ENCODE peak calls at places on chromosomes 4 and X, in five cellular contexts. I is A172; M is anterior cingulate cortex; N is activated CD8-positive, alpha-beta memory T cell treated with anti-CD3 and anti-CD28 coated beads, Interleukin-2, amount 50 U/mL, for 48 hours; Y is activated CD4-positive, alpha-beta T cell treated with anti-CD3 and anti-CD28 coated beads, Interleukin-2, amount 10 ng/mL, durations not matched to agents 7 days and 5 days. B is an unnamed sample.

GRCh38 chrX:50941638-50942037 is 31.1 kb downstream of the BMP15 start:
- DNase-seq in I (no peak), M (no peak), N (peak; percentile 40), Y (peak; percentile 5), B (no peak)

GRCh38 chr4:656651-657337 is 17.3 kb downstream of the ATP5ME start:
- DNase-seq in I (no peak), M (no peak), N (no peak), Y (no peak), B (no peak)

GRCh38 chr4:7738458-7739076 is 201.1 kb downstream of the AFAP1 start:
- DNase-seq in I (no peak), M (no peak), N (no peak), Y (no peak), B (no peak)

GRCh38 chr4:15420642-15421041 is 7.2 kb upstream of the C1QTNF7 start:
- DNase-seq in I (peak; percentile 8), M (peak; percentile 41), N (no peak), Y (no peak), B (no peak)

GRCh38 chr4:2996437-2996836 is 33.1 kb downstream of the GRK4 start:
- DNase-seq in I (no peak), M (no peak), N (no peak), Y (no peak), B (no peak)

GRCh38 chrX:149527705-149528104 is 13.1 kb upstream of the EOLA1 start:
- DNase-seq in I (peak; percentile 43), M (no peak), N (no peak), Y (peak; percentile 37), B (no peak)

GRCh38 chr4:629916-630641 is 4.7 kb downstream of the PDE6B start:
- DNase-seq in I (no peak), M (no peak), N (no peak), Y (no peak), B (no peak)

GRCh38 chr4:4446434-4446833 is 59.5 kb downstream of the NSG1 start:
- DNase-seq in I (no peak), M (no peak), N (no peak), Y (no peak), B (no peak)

GRCh38 chrX:16022580-16023170 is 100.7 kb upstream of the GRPR start:
- DNase-seq in I (peak; percentile 93), M (no peak), N (no peak), Y (no peak), B (no peak)

GRCh38 chr4:166972071-166972470 is 262.2 kb downstream of the SPOCK3 start:
- DNase-seq in I (peak; percentile 85), M (no peak), N (no peak), Y (no peak), B (no peak)

GRCh38 chr4:123116412-123116811 is 194.0 kb upstream of the NUDT6 start:
- DNase-seq in I (no peak), M (no peak), N (no peak), Y (no peak), B (no peak)

GRCh38 chr4:126658391-126658790 is 974.4 kb upstream of the INTU start:
- DNase-seq in I (no peak), M (no peak), N (no peak), Y (no peak), B (no peak)

GRCh38 chr4:117429506-117429905 is 344.1 kb upstream of the TRAM1L1 start:
- DNase-seq in I (no peak), M (no peak), N (no peak), Y (no peak), B (no peak)

GRCh38 chr4:26288308-26288982 is 32.4 kb upstream of the RBPJ start:
- DNase-seq in I (peak; percentile 29), M (no peak), N (peak; percentile 61), Y (peak; percentile 8), B (no peak)

GRCh38 chrX:39728852-39729587 is 368.7 kb downstream of the BCOR start:
- DNase-seq in I (no peak), M (no peak), N (no peak), Y (no peak), B (no peak)

GRCh38 chrX:106467422-106467821 is 144.4 kb upstream of the RADX start:
- DNase-seq in I (no peak), M (no peak), N (no peak), Y (no peak), B (no peak)

GRCh38 chr4:164293181-164293580 is 460.8 kb upstream of the SMIM31 start:
- DNase-seq in I (peak; percentile 6), M (no peak), N (no peak), Y (no peak), B (no peak)

GRCh38 chr4:74114234-74114633 is 15.2 kb upstream of the CXCL2 start:
- DNase-seq in I (peak; percentile 32), M (no peak), N (no peak), Y (no peak), B (peak; percentile 18)

GRCh38 chr4:67785528-67785927 is 31.3 kb upstream of the GNRHR start:
- DNase-seq in I (no peak), M (no peak), N (no peak), Y (no peak), B (no peak)